ENCODE peak calls at places on chromosomes 1 and 21, in seven cellular contexts. One of them, this sample, is unnamed.

GRCh38 chr1:3741566-3742438 is 10.4 kb upstream of the CCDC27 start:
- DNase-seq in mesenchymal stem cell: no peak
- DNase-seq in lung: no peak
- DNase-seq in CD4-positive, CD25-positive, alpha-beta regulatory T cell: no peak
- DNase-seq in prostate gland: no peak
- DNase-seq in SK-N-SH: no peak
- DNase-seq in WERI-Rb-1: no peak
- DNase-seq in this sample: no peak

GRCh38 chr1:58968360-58968952 is 184.6 kb upstream of the JUN start:
- DNase-seq in WERI-Rb-1: no peak
- DNase-seq in SK-N-SH: peak
- DNase-seq in prostate gland: peak
- DNase-seq in CD4-positive, CD25-positive, alpha-beta regulatory T cell: peak
- DNase-seq in mesenchymal stem cell: peak
- DNase-seq in lung: peak
- DNase-seq in this sample: no peak

GRCh38 chr1:46718727-46719622 is at the start of gene EFCAB14:
- DNase-seq in SK-N-SH: peak
- DNase-seq in mesenchymal stem cell: peak
- DNase-seq in CD4-positive, CD25-positive, alpha-beta regulatory T cell: peak
- DNase-seq in WERI-Rb-1: peak
- DNase-seq in prostate gland: peak
- DNase-seq in lung: peak
- DNase-seq in this sample: peak

GRCh38 chr1:37131281-37131680 is 97.0 kb upstream of the GRIK3 start:
- DNase-seq in lung: no peak
- DNase-seq in SK-N-SH: no peak
- DNase-seq in CD4-positive, CD25-positive, alpha-beta regulatory T cell: no peak
- DNase-seq in WERI-Rb-1: no peak
- DNase-seq in prostate gland: no peak
- DNase-seq in mesenchymal stem cell: no peak
- DNase-seq in this sample: no peak

GRCh38 chr1:25800538-25801377 is 765 bp downstream of the SELENON start:
- DNase-seq in WERI-Rb-1: peak
- DNase-seq in mesenchymal stem cell: no peak
- DNase-seq in lung: no peak
- DNase-seq in SK-N-SH: no peak
- DNase-seq in CD4-positive, CD25-positive, alpha-beta regulatory T cell: no peak
- DNase-seq in prostate gland: no peak
- DNase-seq in this sample: no peak

GRCh38 chr1:10628685-10629084 is 153.9 kb downstream of the PEX14 start:
- DNase-seq in prostate gland: no peak
- DNase-seq in mesenchymal stem cell: no peak
- DNase-seq in WERI-Rb-1: no peak
- DNase-seq in CD4-positive, CD25-positive, alpha-beta regulatory T cell: no peak
- DNase-seq in lung: no peak
- DNase-seq in SK-N-SH: peak
- DNase-seq in this sample: no peak

GRCh38 chr1:100455478-100456072 is 82.4 kb upstream of the GPR88 start:
- DNase-seq in CD4-positive, CD25-positive, alpha-beta regulatory T cell: no peak
- DNase-seq in prostate gland: no peak
- DNase-seq in lung: no peak
- DNase-seq in SK-N-SH: peak
- DNase-seq in WERI-Rb-1: no peak
- DNase-seq in mesenchymal stem cell: peak
- DNase-seq in this sample: no peak

GRCh38 chr21:37452222-37452621 is 85.6 kb downstream of the DYRK1A start:
- DNase-seq in prostate gland: no peak
- DNase-seq in CD4-positive, CD25-positive, alpha-beta regulatory T cell: no peak
- DNase-seq in mesenchymal stem cell: peak
- DNase-seq in SK-N-SH: peak
- DNase-seq in lung: no peak
- DNase-seq in WERI-Rb-1: no peak
- DNase-seq in this sample: peak

GRCh38 chr1:59443355-59443754 is 146.5 kb downstream of the FGGY start:
- DNase-seq in lung: no peak
- DNase-seq in mesenchymal stem cell: no peak
- DNase-seq in SK-N-SH: no peak
- DNase-seq in prostate gland: no peak
- DNase-seq in WERI-Rb-1: no peak
- DNase-seq in CD4-positive, CD25-positive, alpha-beta regulatory T cell: no peak
- DNase-seq in this sample: no peak

GRCh38 chr1:42950146-42950480 is 8.6 kb downstream of the SLC2A1 start:
- DNase-seq in mesenchymal stem cell: no peak
- DNase-seq in SK-N-SH: no peak
- DNase-seq in lung: no peak
- DNase-seq in prostate gland: no peak
- DNase-seq in WERI-Rb-1: no peak
- DNase-seq in CD4-positive, CD25-positive, alpha-beta regulatory T cell: no peak
- DNase-seq in this sample: no peak

GRCh38 chr1:236904874-236905741 is 99.1 kb downstream of the MT1HL1 start:
- DNase-seq in WERI-Rb-1: no peak
- DNase-seq in SK-N-SH: no peak
- DNase-seq in lung: no peak
- DNase-seq in CD4-positive, CD25-positive, alpha-beta regulatory T cell: no peak
- DNase-seq in mesenchymal stem cell: peak
- DNase-seq in prostate gland: no peak
- DNase-seq in this sample: peak

GRCh38 chr1:98382586-98382985 is 278.9 kb upstream of the SNX7 start:
- DNase-seq in WERI-Rb-1: no peak
- DNase-seq in prostate gland: no peak
- DNase-seq in CD4-positive, CD25-positive, alpha-beta regulatory T cell: no peak
- DNase-seq in SK-N-SH: no peak
- DNase-seq in mesenchymal stem cell: no peak
- DNase-seq in lung: no peak
- DNase-seq in this sample: no peak

GRCh38 chr1:32337855-32338636 is 2.0 kb upstream of the MARCKSL1 start:
- DNase-seq in SK-N-SH: no peak
- DNase-seq in CD4-positive, CD25-positive, alpha-beta regulatory T cell: no peak
- DNase-seq in WERI-Rb-1: no peak
- DNase-seq in mesenchymal stem cell: no peak
- DNase-seq in lung: no peak
- DNase-seq in prostate gland: no peak
- DNase-seq in this sample: no peak

GRCh38 chr21:25848309-25848708 is 113.5 kb downstream of the GABPA start:
- DNase-seq in lung: no peak
- DNase-seq in SK-N-SH: no peak
- DNase-seq in CD4-positive, CD25-positive, alpha-beta regulatory T cell: no peak
- DNase-seq in WERI-Rb-1: no peak
- DNase-seq in prostate gland: no peak
- DNase-seq in mesenchymal stem cell: no peak
- DNase-seq in this sample: no peak

GRCh38 chr1:155940531-155940992 is 876 bp upstream of the RXFP4 start:
- DNase-seq in WERI-Rb-1: no peak
- DNase-seq in mesenchymal stem cell: peak
- DNase-seq in prostate gland: no peak
- DNase-seq in lung: peak
- DNase-seq in SK-N-SH: peak
- DNase-seq in CD4-positive, CD25-positive, alpha-beta regulatory T cell: no peak
- DNase-seq in this sample: no peak

GRCh38 chr1:56872597-56872996 is 18.0 kb downstream of the C8A start:
- DNase-seq in mesenchymal stem cell: no peak
- DNase-seq in prostate gland: no peak
- DNase-seq in lung: no peak
- DNase-seq in WERI-Rb-1: no peak
- DNase-seq in SK-N-SH: no peak
- DNase-seq in CD4-positive, CD25-positive, alpha-beta regulatory T cell: no peak
- DNase-seq in this sample: no peak

GRCh38 chr1:214548988-214549387 is 2.4 kb downstream of the PTPN14 start:
- DNase-seq in mesenchymal stem cell: peak
- DNase-seq in SK-N-SH: no peak
- DNase-seq in lung: peak
- DNase-seq in WERI-Rb-1: no peak
- DNase-seq in prostate gland: peak
- DNase-seq in CD4-positive, CD25-positive, alpha-beta regulatory T cell: no peak
- DNase-seq in this sample: no peak

GRCh38 chr1:241787691-241788090 is 60.3 kb upstream of the EXO1 start:
- DNase-seq in lung: no peak
- DNase-seq in prostate gland: no peak
- DNase-seq in SK-N-SH: no peak
- DNase-seq in CD4-positive, CD25-positive, alpha-beta regulatory T cell: no peak
- DNase-seq in WERI-Rb-1: no peak
- DNase-seq in mesenchymal stem cell: no peak
- DNase-seq in this sample: no peak

GRCh38 chr1:208652300-208653160 is 408.3 kb upstream of the PLXNA2 start:
- DNase-seq in CD4-positive, CD25-positive, alpha-beta regulatory T cell: peak
- DNase-seq in WERI-Rb-1: peak
- DNase-seq in SK-N-SH: peak
- DNase-seq in prostate gland: peak
- DNase-seq in lung: peak
- DNase-seq in mesenchymal stem cell: peak
- DNase-seq in this sample: peak

GRCh38 chr21:21003701-21004100 is 5.5 kb downstream of the NCAM2 start:
- DNase-seq in SK-N-SH: peak
- DNase-seq in mesenchymal stem cell: peak
- DNase-seq in lung: no peak
- DNase-seq in CD4-positive, CD25-positive, alpha-beta regulatory T cell: no peak
- DNase-seq in WERI-Rb-1: peak
- DNase-seq in prostate gland: no peak
- DNase-seq in this sample: no peak

GRCh38 chr1:240650877-240651276 is 38.9 kb upstream of the GREM2 start:
- DNase-seq in prostate gland: no peak
- DNase-seq in mesenchymal stem cell: no peak
- DNase-seq in CD4-positive, CD25-positive, alpha-beta regulatory T cell: no peak
- DNase-seq in SK-N-SH: no peak
- DNase-seq in WERI-Rb-1: no peak
- DNase-seq in lung: no peak
- DNase-seq in this sample: no peak

GRCh38 chr1:4796999-4797375 is 142.6 kb downstream of the AJAP1 start:
- DNase-seq in lung: no peak
- DNase-seq in SK-N-SH: no peak
- DNase-seq in CD4-positive, CD25-positive, alpha-beta regulatory T cell: no peak
- DNase-seq in prostate gland: no peak
- DNase-seq in WERI-Rb-1: no peak
- DNase-seq in mesenchymal stem cell: no peak
- DNase-seq in this sample: no peak

GRCh38 chr1:225653463-225654276 is 747 bp upstream of the ENAH start:
- DNase-seq in prostate gland: peak
- DNase-seq in SK-N-SH: no peak
- DNase-seq in CD4-positive, CD25-positive, alpha-beta regulatory T cell: no peak
- DNase-seq in lung: peak
- DNase-seq in WERI-Rb-1: no peak
- DNase-seq in mesenchymal stem cell: peak
- DNase-seq in this sample: no peak
- H3K27ac ChIP-seq in prostate gland: peak
- H3K27ac ChIP-seq in SK-N-SH: peak
- H3K27ac ChIP-seq in CD4-positive, CD25-positive, alpha-beta regulatory T cell: no peak
- H3K27ac ChIP-seq in lung: peak
- H3K27ac ChIP-seq in WERI-Rb-1: no peak
- H3K27ac ChIP-seq in mesenchymal stem cell: peak
- H3K27ac ChIP-seq in this sample: peak

DNA sequence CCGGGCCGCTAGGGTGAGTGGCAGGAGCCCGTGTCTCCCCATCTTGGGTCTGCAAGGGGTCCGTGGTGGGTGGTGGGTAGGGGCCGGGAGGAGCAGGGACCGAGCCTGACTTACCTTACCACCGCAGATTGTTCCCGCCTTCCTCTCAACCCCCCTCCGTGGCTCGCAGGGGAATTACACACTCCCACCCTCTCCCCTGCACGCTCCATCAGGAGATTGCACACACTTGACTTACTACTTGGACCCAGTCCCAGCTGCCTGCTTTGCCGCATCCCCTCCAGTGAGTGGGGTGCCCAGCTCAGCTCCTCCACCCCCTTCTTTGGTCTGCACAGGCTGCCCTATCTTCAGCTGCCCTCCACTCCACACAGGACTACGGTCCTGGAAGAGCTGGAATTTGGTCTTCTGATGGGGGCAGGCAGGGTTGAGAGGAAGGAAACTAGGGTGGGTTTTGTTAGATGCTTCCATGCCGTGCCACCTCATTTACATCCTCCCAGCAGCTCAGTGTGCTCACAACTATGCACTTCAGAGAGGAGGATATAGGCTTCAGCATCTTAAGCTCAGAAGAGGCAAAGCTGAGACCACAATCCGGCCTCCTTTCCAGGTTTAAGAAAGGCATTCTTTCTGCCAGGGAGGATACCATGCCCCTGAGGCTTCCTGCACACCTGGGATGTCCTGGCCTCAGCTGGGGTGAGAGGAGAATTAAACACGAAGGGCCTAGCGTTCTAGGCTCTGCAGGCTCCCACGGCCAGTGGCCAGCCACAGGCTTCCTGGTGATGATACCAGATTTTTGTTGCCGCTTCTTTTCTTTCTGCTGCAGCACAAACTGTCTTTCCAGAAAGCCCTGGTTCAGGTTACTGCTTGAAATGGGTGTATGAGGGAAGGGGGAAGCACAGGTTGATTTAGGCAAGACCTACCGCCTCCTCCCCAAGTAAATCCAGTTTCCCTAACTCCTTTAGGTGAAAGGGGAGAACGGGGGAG is 2.3 kb downstream of the KCNC4 start:
- DNase-seq in prostate gland: no peak
- DNase-seq in WERI-Rb-1: no peak
- DNase-seq in SK-N-SH: no peak
- DNase-seq in lung: peak
- DNase-seq in CD4-positive, CD25-positive, alpha-beta regulatory T cell: no peak
- DNase-seq in mesenchymal stem cell: no peak
- DNase-seq in this sample: no peak
- H3K4me3 ChIP-seq in prostate gland: peak
- H3K4me3 ChIP-seq in WERI-Rb-1: no peak
- H3K4me3 ChIP-seq in SK-N-SH: no peak
- H3K4me3 ChIP-seq in lung: peak
- H3K4me3 ChIP-seq in CD4-positive, CD25-positive, alpha-beta regulatory T cell: no peak
- H3K4me3 ChIP-seq in mesenchymal stem cell: peak
- H3K4me3 ChIP-seq in this sample: no peak

GRCh38 chr1:169588112-169588511 is 1.8 kb upstream of the F5 start:
- DNase-seq in lung: no peak
- DNase-seq in mesenchymal stem cell: no peak
- DNase-seq in prostate gland: no peak
- DNase-seq in WERI-Rb-1: no peak
- DNase-seq in CD4-positive, CD25-positive, alpha-beta regulatory T cell: no peak
- DNase-seq in SK-N-SH: no peak
- DNase-seq in this sample: no peak

GRCh38 chr1:169584483-169585144 is 1.7 kb downstream of the F5 start:
- DNase-seq in CD4-positive, CD25-positive, alpha-beta regulatory T cell: no peak
- DNase-seq in mesenchymal stem cell: no peak
- DNase-seq in prostate gland: no peak
- DNase-seq in lung: no peak
- DNase-seq in WERI-Rb-1: no peak
- DNase-seq in SK-N-SH: no peak
- DNase-seq in this sample: no peak

GRCh38 chr1:169585184-169585583 is 1.1 kb downstream of the F5 start:
- DNase-seq in prostate gland: no peak
- DNase-seq in lung: no peak
- DNase-seq in WERI-Rb-1: no peak
- DNase-seq in CD4-positive, CD25-positive, alpha-beta regulatory T cell: no peak
- DNase-seq in SK-N-SH: no peak
- DNase-seq in mesenchymal stem cell: no peak
- DNase-seq in this sample: no peak

GRCh38 chr1:169586395-169587255 is at the start of gene F5:
- DNase-seq in mesenchymal stem cell: peak
- DNase-seq in lung: peak
- DNase-seq in WERI-Rb-1: peak
- DNase-seq in prostate gland: peak
- DNase-seq in CD4-positive, CD25-positive, alpha-beta regulatory T cell: peak
- DNase-seq in SK-N-SH: peak
- DNase-seq in this sample: peak

GRCh38 chr1:169586067-169586394 is 250 bp downstream of the F5 start:
- DNase-seq in mesenchymal stem cell: no peak
- DNase-seq in prostate gland: no peak
- DNase-seq in WERI-Rb-1: no peak
- DNase-seq in lung: no peak
- DNase-seq in CD4-positive, CD25-positive, alpha-beta regulatory T cell: no peak
- DNase-seq in SK-N-SH: no peak
- DNase-seq in this sample: no peak
- H3K27ac ChIP-seq in mesenchymal stem cell: no peak
- H3K27ac ChIP-seq in prostate gland: no peak
- H3K27ac ChIP-seq in WERI-Rb-1: no peak
- H3K27ac ChIP-seq in lung: no peak
- H3K27ac ChIP-seq in CD4-positive, CD25-positive, alpha-beta regulatory T cell: peak
- H3K27ac ChIP-seq in SK-N-SH: no peak
- H3K27ac ChIP-seq in this sample: no peak

GRCh38 chr1:22636369-22636768 is at the start of gene C1QA:
- DNase-seq in WERI-Rb-1: no peak
- DNase-seq in CD4-positive, CD25-positive, alpha-beta regulatory T cell: no peak
- DNase-seq in prostate gland: no peak
- DNase-seq in lung: peak
- DNase-seq in SK-N-SH: no peak
- DNase-seq in mesenchymal stem cell: no peak
- DNase-seq in this sample: no peak
- H3K4me3 ChIP-seq in WERI-Rb-1: no peak
- H3K4me3 ChIP-seq in CD4-positive, CD25-positive, alpha-beta regulatory T cell: no peak
- H3K4me3 ChIP-seq in prostate gland: no peak
- H3K4me3 ChIP-seq in lung: peak
- H3K4me3 ChIP-seq in SK-N-SH: no peak
- H3K4me3 ChIP-seq in mesenchymal stem cell: no peak
- H3K4me3 ChIP-seq in this sample: no peak

This sample was measured in AG04450.